ENCODE peak calls at places on chromosomes 16 and 17, in six cellular contexts. I, L, F, S, C and J are unnamed samples.

GRCh38 chr17:82973456-82974135 is 105.8 kb upstream of the METRNL start:
- DNase-seq in C (no peak), L (no peak), I (no peak), F (no peak), S (no peak), J (no peak)

GRCh38 chr17:13204607-13205237 is 186.9 kb upstream of the ELAC2 start:
- DNase-seq in L (no peak), F (no peak), S (no peak), C (no peak), I (no peak), J (no peak)

GRCh38 chr17:38509008-38509771 is 80.9 kb downstream of the ARHGAP23 start:
- DNase-seq in C (peak; percentile 93), L (peak; percentile 79), F (peak; percentile 87), S (no peak), I (peak; percentile 50), J (peak; percentile 75)

GRCh38 chr17:17542906-17543635 is 46.9 kb upstream of the RASD1 start:
- DNase-seq in S (no peak), I (no peak), C (no peak), F (no peak), L (no peak), J (no peak)

GRCh38 chr17:47733047-47733413 is at the start of gene TBX21:
- DNase-seq in L (peak; percentile 74), I (peak; percentile 39), F (peak; percentile 97), C (no peak), S (no peak), J (peak; percentile 87)

GRCh38 chr16:57265850-57266530 is 18.5 kb downstream of the PLLP start:
- DNase-seq in L (peak; percentile 93), F (peak; percentile 74), S (no peak), C (no peak), I (peak; percentile 80), J (peak; percentile 82)

GRCh38 chr16:4529085-4530060 is 9.2 kb downstream of the CDIP1 start:
- DNase-seq in F (no peak), I (no peak), L (no peak), S (peak; percentile 23), C (peak; percentile 91), J (no peak)

GRCh38 chr16:67286441-67287235 is 7.3 kb downstream of the PLEKHG4 start:
- DNase-seq in S (no peak), F (no peak), L (no peak), C (no peak), I (no peak), J (no peak)

GRCh38 chr17:43810823-43811222 is 22.1 kb downstream of the MPP3 start:
- DNase-seq in I (no peak), F (no peak), L (no peak), C (no peak), S (no peak), J (no peak)

GRCh38 chr17:56290486-56291118 is 137.3 kb downstream of the ANKFN1 start:
- DNase-seq in L (no peak), C (no peak), F (no peak), I (no peak), S (no peak), J (no peak)

GRCh38 chr16:2009791-2010510 is at the start of gene ZNF598:
- DNase-seq in F (peak; percentile 95), L (peak; percentile 86), S (no peak), C (no peak), I (peak; percentile 56), J (peak; percentile 86)

GRCh38 chr17:29713626-29714025 is 90.9 kb upstream of the CORO6 start:
- DNase-seq in I (no peak), C (no peak), F (no peak), L (no peak), S (peak; percentile 36), J (no peak)

GRCh38 chr17:40557531-40558299 is 7.6 kb downstream of the CCR7 start:
- DNase-seq in L (peak; percentile 20), F (peak; percentile 65), S (no peak), C (no peak), I (no peak), J (no peak)

GRCh38 chr17:63478814-63479494 is 2.1 kb downstream of the ACE start:
- DNase-seq in I (peak; percentile 68), S (no peak), L (peak; percentile 88), F (peak; percentile 92), C (peak; percentile 65), J (peak; percentile 89)

GRCh38 chr17:78736526-78737079 is 45.5 kb downstream of the CYTH1 start:
- DNase-seq in I (peak; percentile 90), L (peak; percentile 94), F (peak; percentile 94), S (no peak), C (no peak), J (peak; percentile 94)

GRCh38 chr17:72297326-72298115 is 176.7 kb downstream of the SOX9 start:
- DNase-seq in F (no peak), C (no peak), L (no peak), I (no peak), S (no peak), J (no peak)

GRCh38 chr17:38868968-38869646 is 751 bp upstream of the LASP1 start:
- DNase-seq in S (peak; percentile 77), I (peak; percentile 94), C (peak; percentile 54), F (peak; percentile 96), L (peak; percentile 94), J (peak; percentile 94)

GRCh38 chr16:23424292-23424958 is 28.6 kb downstream of the COG7 start:
- DNase-seq in S (no peak), I (peak; percentile 90), F (no peak), C (no peak), L (no peak), J (peak; percentile 84)

GRCh38 chr17:2237960-2238359 is 65.6 kb downstream of the SMG6 start:
- DNase-seq in L (no peak), S (no peak), C (no peak), I (no peak), F (no peak), J (no peak)

GRCh38 chr17:38361700-38362465 is 10.2 kb downstream of the SOCS7 start:
- DNase-seq in C (no peak), L (no peak), F (no peak), I (no peak), S (no peak), J (no peak)

GRCh38 chr16:65414284-65414984 is 292.6 kb upstream of the CDH11 start:
- DNase-seq in F (no peak), C (no peak), S (no peak), I (no peak), L (no peak), J (no peak)

GRCh38 chr16:12942861-12943260 is 41.5 kb downstream of the SHISA9 start:
- DNase-seq in I (no peak), C (no peak), S (no peak), F (no peak), L (no peak), J (no peak)

GRCh38 chr16:997440-998051 is 16.0 kb downstream of the SOX8 start:
- DNase-seq in L (peak; percentile 72), C (peak; percentile 33), S (no peak), I (peak; percentile 79), F (no peak), J (peak; percentile 26)

GRCh38 chr16:19085679-19086200 is 18.3 kb downstream of the COQ7 start:
- DNase-seq in I (no peak), C (no peak), F (no peak), S (no peak), L (peak; percentile 49), J (peak; percentile 64)

GRCh38 chr17:5584383-5584951 is at the start of gene NLRP1:
- DNase-seq in F (peak; percentile 98), L (peak; percentile 76), I (peak; percentile 83), S (peak; percentile 84), C (no peak), J (peak; percentile 89)

GRCh38 chr16:87201052-87201451 is 116.1 kb downstream of the C16orf95 start:
- DNase-seq in L (no peak), S (no peak), C (no peak), F (no peak), I (no peak), J (peak; percentile 27)

GRCh38 chr17:81401727-81402529 is 6.7 kb downstream of the BAHCC1 start:
- DNase-seq in C (no peak), L (no peak), F (no peak), S (no peak), I (no peak), J (peak; percentile 55)
- TF ChIP-seq POLR2AphosphoS5 in C (no peak), L (no peak), F (peak; percentile 31), S (no peak), I (no peak), J (no peak)

DNA sequence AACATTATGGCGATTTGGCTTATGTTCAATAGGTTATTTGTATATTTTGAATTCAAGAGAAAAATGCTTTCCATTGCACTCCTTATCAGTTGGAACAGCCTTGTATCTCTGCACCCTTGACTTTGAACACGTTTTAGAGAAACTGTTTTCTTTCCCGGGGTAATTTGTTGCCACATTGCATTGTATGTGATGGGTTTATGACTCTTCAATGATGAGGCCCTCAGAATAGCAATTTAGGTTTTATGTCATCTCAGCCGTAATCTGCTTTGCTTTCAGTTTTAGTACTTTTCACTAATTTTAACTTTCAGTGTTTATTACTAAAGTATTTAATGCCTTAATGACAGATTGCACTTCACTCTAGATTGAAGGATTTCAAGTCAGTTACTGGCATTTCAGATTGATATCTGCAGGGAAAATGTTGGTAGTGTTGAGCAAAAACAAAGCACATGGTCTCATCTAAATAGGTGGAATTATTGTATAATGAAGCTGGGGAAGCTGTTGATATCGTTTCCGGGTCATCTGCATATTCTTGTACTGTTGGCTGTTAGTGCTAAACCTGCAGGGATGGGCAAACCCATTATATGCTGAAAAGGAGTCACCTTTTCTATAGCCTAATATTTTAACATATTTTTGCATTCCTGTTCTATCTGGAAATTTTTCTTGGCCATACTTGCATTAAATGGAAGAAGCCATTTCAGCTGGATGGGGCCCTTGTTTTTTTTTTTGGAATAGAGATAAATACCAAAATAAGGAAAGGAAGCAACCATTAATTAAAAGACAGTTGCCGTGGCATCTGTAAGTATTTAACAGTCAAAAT is 2.0 kb downstream of the LUC7L3 start:
- DNase-seq in S (no peak), C (no peak), F (no peak), I (no peak), L (no peak), J (no peak)
- H3K4me1 ChIP-seq in S (no peaks in the 10 kb centered on the region), C (peaks cover 2% of the 10 kb centered on the region), F (peaks cover 66% of the 10 kb centered on the region), I (peaks cover 27% of the 10 kb centered on the region), L (peaks cover 64% of the 10 kb centered on the region), J (peaks cover 58% of the 10 kb centered on the region)

GRCh38 chr17:50477976-50478375 is 684 bp upstream of the RSAD1 start:
- DNase-seq in F (no peak), I (no peak), S (no peak), L (no peak), C (no peak), J (no peak)
- H3K4me3 ChIP-seq in F (no peak overlapping the region), I (peak overlapping the region; percentile 81), S (peak overlapping the region; percentile 54), L (peak overlapping the region; percentile 78), C (peak overlapping the region; percentile 46), J (no peak overlapping the region)

DNA sequence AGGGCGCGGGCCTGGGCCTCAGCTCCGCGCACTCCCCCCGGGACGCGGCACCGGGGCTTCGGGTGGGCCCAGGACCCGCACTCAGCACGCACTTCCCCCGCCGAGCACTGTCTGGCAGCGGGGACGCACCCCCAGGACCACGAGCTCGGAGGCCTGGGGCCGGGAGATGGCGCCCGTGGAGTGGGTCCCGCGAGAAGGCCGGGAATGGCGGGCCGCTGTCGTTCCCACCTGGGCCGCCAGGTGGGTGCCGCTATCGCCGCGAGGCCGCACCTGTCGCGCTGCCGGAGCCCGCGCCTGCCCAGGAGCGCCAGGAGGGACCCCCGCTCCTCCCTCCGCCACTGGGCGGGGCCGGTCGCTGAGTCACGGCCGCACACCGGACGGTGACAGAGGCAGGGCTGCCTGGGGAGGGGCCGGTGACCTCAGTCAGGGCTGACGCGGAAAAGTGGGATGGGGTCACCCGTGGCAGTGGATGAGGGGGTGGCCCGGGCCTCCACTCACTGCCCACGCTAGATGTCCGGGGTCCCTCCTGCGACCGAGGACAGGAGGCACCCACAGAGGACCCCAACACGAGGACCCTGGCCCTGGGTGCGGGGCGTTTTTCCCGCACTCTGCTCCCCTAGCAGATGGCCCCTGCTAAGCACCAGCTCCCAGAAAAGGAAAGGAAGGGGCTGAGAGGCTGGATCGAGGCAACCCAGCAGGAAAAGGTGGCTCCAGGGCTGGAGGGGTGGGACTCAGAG is 6.9 kb upstream of the ACTG1 start:
- DNase-seq in F (peak; percentile 93), I (no peak), L (peak; percentile 81), C (no peak), S (no peak), J (peak; percentile 87)
- TF ChIP-seq POLR2AphosphoS5 in F (peak; percentile 66), I (no peak), L (peak; percentile 44), C (no peak), S (no peak), J (peak; percentile 54)